ENCODE peak calls at places on chromosomes 13 and 19, in seven cellular contexts. H is uterus, F is adrenal gland, G is transverse colon, X is stomach, P is HCT116, U is gastrocnemius medialis. O is an unnamed sample.

GRCh38 chr13:24045456-24045996 is 115.0 kb upstream of the SPATA13 start:
- DNase-seq in H (no peak), F (no peak), G (no peak), X (no peak), P (no peak), U (no peak), O (no peak)

GRCh38 chr13:75458696-75459422 is 23.1 kb downstream of the TBC1D4 start:
- DNase-seq in H (no peak), F (no peak), G (peak), X (peak), P (no peak), U (peak), O (no peak)

GRCh38 chr13:51243832-51244231 is 21.6 kb downstream of the FAM124A start:
- DNase-seq in H (no peak), F (no peak), G (no peak), X (no peak), P (no peak), U (no peak), O (no peak)

GRCh38 chr19:11337080-11337479 is 2.4 kb downstream of the RAB3D start:
- DNase-seq in H (no peak), F (no peak), G (no peak), X (no peak), P (no peak), U (no peak), O (no peak)

GRCh38 chr19:11698231-11698630 is 40.5 kb downstream of the ZNF823 start:
- DNase-seq in H (no peak), F (no peak), G (no peak), X (no peak), P (no peak), U (no peak), O (no peak)

GRCh38 chr19:47742636-47743035 is 2.7 kb upstream of the NOP53 start:
- DNase-seq in H (peak), F (no peak), G (no peak), X (no peak), P (no peak), U (no peak), O (no peak)

GRCh38 chr13:30796132-30796832 is 60.9 kb downstream of the ALOX5AP start:
- DNase-seq in H (no peak), F (peak), G (no peak), X (no peak), P (no peak), U (no peak), O (peak)

GRCh38 chr19:31361728-31362127 is 12.5 kb upstream of the TSHZ3 start:
- DNase-seq in H (no peak), F (no peak), G (no peak), X (no peak), P (no peak), U (no peak), O (no peak)

GRCh38 chr13:41458939-41459753 is 1.8 kb downstream of the RGCC start:
- DNase-seq in H (no peak), F (peak), G (peak), X (peak), P (peak), U (peak), O (no peak)

GRCh38 chr13:51955281-51955771 is 55.9 kb downstream of the ATP7B start:
- DNase-seq in H (no peak), F (no peak), G (peak), X (no peak), P (no peak), U (peak), O (no peak)

GRCh38 chr13:102128216-102128800 is 273.5 kb downstream of the FGF14 start:
- DNase-seq in H (no peak), F (no peak), G (no peak), X (no peak), P (no peak), U (no peak), O (peak)

GRCh38 chr19:51099070-51099382 is 9.2 kb downstream of the CTU1 start:
- DNase-seq in H (no peak), F (no peak), G (no peak), X (no peak), P (no peak), U (no peak), O (no peak)

GRCh38 chr19:11261431-11261901 is 858 bp downstream of the DOCK6 start:
- DNase-seq in H (peak), F (no peak), G (no peak), X (no peak), P (no peak), U (no peak), O (no peak)

GRCh38 chr19:33683881-33684549 is 62.3 kb downstream of the CHST8 start:
- DNase-seq in H (no peak), F (peak), G (no peak), X (no peak), P (no peak), U (no peak), O (no peak)

GRCh38 chr19:45640849-45641273 is 1.7 kb upstream of the EML2 start:
- DNase-seq in H (no peak), F (peak), G (peak), X (peak), P (peak), U (no peak), O (no peak)

DNA sequence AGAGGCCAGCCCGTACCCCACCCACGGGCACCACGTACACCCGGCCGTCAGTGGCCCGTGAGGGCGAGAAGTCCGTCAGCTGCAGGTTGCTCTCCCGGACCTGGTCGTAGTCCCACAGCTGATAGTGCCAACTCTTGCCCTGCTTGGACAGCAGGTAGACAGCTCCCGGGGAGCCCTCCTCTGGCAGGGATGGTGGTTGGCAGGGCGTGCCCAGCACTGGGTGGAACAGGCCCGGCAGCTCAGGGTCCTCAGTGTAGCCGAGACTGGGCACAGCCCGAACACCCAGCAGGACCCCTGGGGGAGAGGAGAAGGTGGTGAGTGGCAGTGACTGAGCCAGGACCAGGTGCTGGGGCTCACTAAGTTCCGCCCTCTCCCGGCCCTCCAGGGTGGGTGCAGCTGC is 7.8 kb downstream of the ACTMAP start:
- DNase-seq in H (no peak), F (no peak), G (no peak), X (no peak), P (no peak), U (no peak), O (no peak)
- TF ChIP-seq POLR2A in H (no peak), F (no peak), G (no peak), X (no peak), P (no peak), U (no peak), O (no peak)

GRCh38 chr19:50053119-50053518 is 27.3 kb downstream of the ZNF473 start:
- DNase-seq in H (no peak), F (no peak), G (no peak), X (no peak), P (no peak), U (no peak), O (no peak)

GRCh38 chr19:50051964-50052363 is 26.2 kb downstream of the ZNF473 start:
- DNase-seq in H (no peak), F (no peak), G (no peak), X (no peak), P (no peak), U (no peak), O (no peak)

GRCh38 chr19:50046649-50047503 is 21.1 kb downstream of the ZNF473 start:
- DNase-seq in H (peak), F (peak), G (peak), X (peak), P (peak), U (no peak), O (no peak)

GRCh38 chr19:50047686-50048085 is 21.9 kb downstream of the ZNF473 start:
- DNase-seq in H (no peak), F (no peak), G (no peak), X (no peak), P (no peak), U (no peak), O (no peak)

DNA sequence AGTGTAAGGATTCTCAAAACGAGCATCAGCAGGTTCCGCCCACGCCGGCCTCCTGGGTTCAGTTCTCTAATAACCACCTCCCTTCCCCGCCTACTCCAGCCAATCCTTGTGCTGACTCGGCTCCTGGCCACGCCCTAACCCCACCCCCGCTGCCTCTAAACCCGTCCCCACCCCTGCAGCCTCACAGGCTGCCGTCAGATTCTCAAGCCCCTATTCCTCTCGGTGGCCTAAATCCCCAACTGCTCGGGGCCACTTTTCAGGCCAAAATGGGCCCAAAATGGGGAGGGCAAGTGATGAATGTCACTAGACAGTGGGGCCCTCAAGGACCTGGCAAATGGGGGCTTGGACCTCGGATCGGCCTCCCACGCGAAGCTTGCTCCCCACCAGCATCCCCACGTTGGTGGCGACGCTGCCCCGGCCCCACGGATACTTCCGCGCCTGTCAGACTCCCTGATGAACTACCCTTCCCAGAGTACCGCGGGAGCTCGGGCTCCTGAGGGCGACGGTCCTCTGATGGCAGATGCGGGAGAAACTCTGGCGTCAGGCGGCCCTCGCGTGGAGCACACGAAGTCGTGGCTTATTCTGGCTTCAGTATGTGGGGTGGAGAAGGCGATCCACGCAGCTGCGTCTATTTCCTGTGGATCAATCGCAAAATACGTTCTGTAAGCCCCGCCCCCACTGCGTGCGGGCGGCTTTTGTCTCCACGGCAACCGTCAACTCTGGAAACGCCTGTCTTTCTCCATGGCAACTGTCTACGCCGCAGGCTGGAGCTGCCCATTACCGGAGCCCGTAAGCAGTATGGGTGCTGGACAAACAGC is 24.8 kb downstream of the ZNF473 start:
- DNase-seq in H (peak), F (peak), G (peak), X (peak), P (no peak), U (peak), O (peak)
- TF ChIP-seq POLR2A in H (no peak), F (no peak), G (no peak), X (no peak), P (no peak), U (no peak), O (no peak)

GRCh38 chr13:48975926-48976676 is 389 bp downstream of the FNDC3A start:
- DNase-seq in H (peak), F (peak), G (peak), X (peak), P (peak), U (peak), O (peak)
- TF ChIP-seq POLR2A in H (peak), F (peak), G (peak), X (no peak), P (no peak), U (peak), O (peak)

DNA sequence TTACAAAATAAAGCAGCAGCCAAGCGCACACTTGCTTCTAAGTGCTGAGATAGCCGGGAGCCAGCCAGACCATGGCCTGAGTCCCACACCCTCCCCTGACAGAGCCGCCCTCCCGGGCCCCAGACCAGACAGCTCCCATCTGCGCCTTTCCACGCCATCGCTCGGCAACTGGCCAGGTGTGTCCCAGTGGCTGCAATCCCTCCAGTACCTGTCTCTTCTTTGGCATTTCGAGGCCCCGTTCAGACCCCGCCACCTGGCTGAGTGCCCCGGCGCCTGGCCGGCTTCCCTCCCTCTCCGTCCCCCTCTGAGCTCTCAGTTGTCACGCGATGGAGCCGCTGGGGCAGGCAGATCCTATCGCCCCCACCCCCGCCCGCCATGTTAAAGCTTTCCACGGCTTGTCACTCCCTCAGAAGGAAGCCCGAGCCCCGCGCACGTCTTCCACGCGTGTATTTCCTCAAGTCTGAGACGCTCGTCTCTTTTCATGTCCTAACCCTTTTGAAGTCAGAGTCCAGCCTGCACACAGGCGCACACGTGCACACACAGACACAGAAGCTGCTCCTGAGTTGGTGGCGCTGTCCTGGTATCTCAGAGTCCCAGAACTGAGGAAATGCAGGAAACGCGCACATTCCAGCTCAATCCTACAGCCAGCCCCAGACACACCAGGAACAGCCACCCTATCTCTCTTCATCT is 7.9 kb downstream of the MLLT1 start:
- DNase-seq in H (peak), F (peak), G (peak), X (peak), P (no peak), U (peak), O (no peak)
- TF ChIP-seq POLR2A in H (no peak), F (no peak), G (no peak), X (no peak), P (no peak), U (peak), O (no peak)

O was measured in H54.